ENCODE peak calls at places on chromosome 22, in nine cellular contexts. B, E, Z, N, U, X, D, K and F are unnamed samples.

GRCh38 chr22:38788846-38789245 is 5.1 kb downstream of the DNAL4 start:
- DNase-seq in B (no peak), E (no peak), Z (no peak), N (no peak), U (no peak), X (no peak), D (peak), K (no peak), F (no peak)

GRCh38 chr22:38266120-38266519 is 6.7 kb downstream of the TMEM184B start:
- DNase-seq in B (no peak), E (no peak), Z (peak), N (no peak), U (no peak), X (no peak), D (no peak), K (no peak), F (no peak)

GRCh38 chr22:29795663-29796062 is 28.5 kb downstream of the UQCR10 start:
- DNase-seq in B (no peak), E (no peak), Z (no peak), N (no peak), U (no peak), X (no peak), D (no peak), K (no peak), F (no peak)

GRCh38 chr22:46351131-46351735 is 15.7 kb downstream of the TRMU start:
- DNase-seq in B (no peak), E (no peak), Z (no peak), N (no peak), U (no peak), X (no peak), D (no peak), K (no peak), F (no peak)

GRCh38 chr22:29621761-29622526 is 18.5 kb downstream of the NF2 start:
- DNase-seq in B (peak), E (no peak), Z (no peak), N (no peak), U (no peak), X (no peak), D (no peak), K (no peak), F (no peak)

GRCh38 chr22:30362632-30363281 is 6.0 kb downstream of the CCDC157 start:
- DNase-seq in B (no peak), E (no peak), Z (no peak), N (no peak), U (no peak), X (no peak), D (no peak), K (peak), F (no peak)

GRCh38 chr22:38872831-38873248 is 824 bp upstream of the CBX6 start:
- DNase-seq in B (no peak), E (no peak), Z (peak), N (no peak), U (no peak), X (no peak), D (peak), K (peak), F (peak)

GRCh38 chr22:39097098-39098020 is at the start of gene APOBEC3H:
- DNase-seq in B (no peak), E (peak), Z (no peak), N (no peak), U (no peak), X (no peak), D (peak), K (no peak), F (peak)

GRCh38 chr22:20319041-20319744 is 667 bp downstream of the DGCR6L start:
- DNase-seq in B (no peak), E (peak), Z (no peak), N (no peak), U (no peak), X (no peak), D (no peak), K (no peak), F (no peak)

GRCh38 chr22:17807571-17808410 is 33.5 kb upstream of the BID start:
- DNase-seq in B (peak), E (no peak), Z (no peak), N (no peak), U (no peak), X (no peak), D (no peak), K (no peak), F (no peak)

GRCh38 chr22:36757608-36758220 is 18.2 kb downstream of the IFT27 start:
- DNase-seq in B (peak), E (peak), Z (peak), N (peak), U (peak), X (peak), D (peak), K (peak), F (peak)

GRCh38 chr22:37386441-37386840 is 40.8 kb downstream of the ELFN2 start:
- DNase-seq in B (no peak), E (no peak), Z (no peak), N (no peak), U (no peak), X (peak), D (no peak), K (no peak), F (no peak)

GRCh38 chr22:41799486-41800347 is 762 bp upstream of the CCDC134 start:
- DNase-seq in B (no peak), E (no peak), Z (peak), N (no peak), U (no peak), X (no peak), D (no peak), K (no peak), F (peak)

GRCh38 chr22:42946551-42947198 is 68.3 kb downstream of the PACSIN2 start:
- DNase-seq in B (no peak), E (no peak), Z (no peak), N (no peak), U (no peak), X (no peak), D (no peak), K (no peak), F (no peak)

GRCh38 chr22:20720692-20721408 is 53.1 kb upstream of the SERPIND1 start:
- DNase-seq in B (no peak), E (no peak), Z (no peak), N (no peak), U (no peak), X (no peak), D (no peak), K (no peak), F (no peak)

GRCh38 chr22:37742374-37743092 is 45.7 kb downstream of the TRIOBP start:
- DNase-seq in B (peak), E (no peak), Z (no peak), N (no peak), U (no peak), X (no peak), D (no peak), K (no peak), F (peak)

GRCh38 chr22:36009085-36009484 is 19.5 kb downstream of the RBFOX2 start:
- DNase-seq in B (peak), E (no peak), Z (no peak), N (no peak), U (no peak), X (no peak), D (no peak), K (no peak), F (no peak)

GRCh38 chr22:29584975-29585374 is 4.1 kb upstream of the NIPSNAP1 start:
- DNase-seq in B (no peak), E (no peak), Z (no peak), N (no peak), U (no peak), X (no peak), D (no peak), K (no peak), F (no peak)

GRCh38 chr22:19865141-19865829 is 10.6 kb upstream of the GNB1L start:
- DNase-seq in B (peak), E (no peak), Z (no peak), N (no peak), U (no peak), X (no peak), D (no peak), K (no peak), F (no peak)

GRCh38 chr22:42132457-42132856 is 1.8 kb upstream of the CYP2D6 start:
- DNase-seq in B (no peak), E (no peak), Z (no peak), N (no peak), U (no peak), X (no peak), D (no peak), K (no peak), F (no peak)

GRCh38 chr22:44847380-44847779 is 95.0 kb downstream of the ARHGAP8 start:
- DNase-seq in B (no peak), E (no peak), Z (no peak), N (no peak), U (no peak), X (no peak), D (no peak), K (no peak), F (peak)

GRCh38 chr22:20524004-20524481 is 16.6 kb downstream of the MED15 start:
- DNase-seq in B (no peak), E (peak), Z (no peak), N (no peak), U (no peak), X (no peak), D (no peak), K (peak), F (no peak)

GRCh38 chr22:17077255-17077654 is 7.5 kb upstream of the IL17RA start:
- DNase-seq in B (peak), E (no peak), Z (no peak), N (no peak), U (no peak), X (no peak), D (no peak), K (no peak), F (no peak)

GRCh38 chr22:42080287-42080686 is 787 bp downstream of the SMDT1 start:
- DNase-seq in B (peak), E (peak), Z (peak), N (no peak), U (no peak), X (no peak), D (peak), K (peak), F (peak)

GRCh38 chr22:37953437-37954179 is at the start of the genes C22orf23 and POLR2F:
- DNase-seq in B (peak), E (peak), Z (peak), N (peak), U (peak), X (peak), D (peak), K (peak), F (peak)

GRCh38 chr22:39275814-39276443 is 31.1 kb upstream of the PDGFB start:
- DNase-seq in B (no peak), E (no peak), Z (peak), N (no peak), U (no peak), X (no peak), D (no peak), K (no peak), F (no peak)

GRCh38 chr22:40403141-40403540 is 32.7 kb downstream of the SGSM3 start:
- DNase-seq in B (no peak), E (no peak), Z (no peak), N (no peak), U (no peak), X (no peak), D (no peak), K (no peak), F (no peak)

GRCh38 chr22:36332623-36333331 is 55.0 kb downstream of the MYH9 start:
- DNase-seq in B (peak), E (peak), Z (peak), N (peak), U (no peak), X (no peak), D (peak), K (no peak), F (peak)

GRCh38 chr22:22810471-22810870 is 77.1 kb upstream of the IGLL5 start:
- DNase-seq in B (no peak), E (no peak), Z (no peak), N (no peak), U (no peak), X (no peak), D (no peak), K (no peak), F (no peak)

GRCh38 chr22:33573479-33573878 is 346.8 kb downstream of the LARGE1 start:
- DNase-seq in B (no peak), E (no peak), Z (no peak), N (no peak), U (no peak), X (no peak), D (no peak), K (no peak), F (no peak)

GRCh38 chr22:24894220-24894975 is 52.1 kb downstream of the LHFPL7 start:
- DNase-seq in B (peak), E (no peak), Z (peak), N (no peak), U (peak), X (no peak), D (peak), K (peak), F (peak)

GRCh38 chr22:37015587-37015878 is 3.7 kb downstream of the TST start:
- DNase-seq in B (no peak), E (no peak), Z (no peak), N (no peak), U (no peak), X (no peak), D (no peak), K (no peak), F (no peak)